ENCODE peak calls at places on chromosomes 3 and 15, in six cellular contexts. W, I, J, S, P and X are unnamed samples.

GRCh38 chr3:94520364-94520763 is 457.5 kb downstream of the NSUN3 start:
- DNase-seq in I (no peak), J (no peak), S (no peak), W (no peak), P (no peak), X (no peak)

GRCh38 chr3:16606398-16606797 is 1.2 kb upstream of the DAZL start:
- DNase-seq in W (no peak), P (no peak), J (peak), S (no peak), I (peak), X (peak)

GRCh38 chr15:57654136-57654845 is 52.2 kb upstream of the POLR2M start:
- DNase-seq in S (no peak), J (no peak), I (peak), W (peak), P (no peak), X (peak)

GRCh38 chr3:109396811-109397210 is 59.5 kb upstream of the DPPA4 start:
- DNase-seq in W (no peak), P (no peak), S (no peak), I (no peak), J (no peak), X (no peak)

GRCh38 chr15:75112848-75113492 is 88.7 kb upstream of the C15orf39 start:
- DNase-seq in J (no peak), S (no peak), I (no peak), P (no peak), W (no peak), X (no peak)

GRCh38 chr3:23383875-23384274 is 180.7 kb downstream of the UBE2E2 start:
- DNase-seq in J (no peak), I (no peak), W (no peak), S (no peak), P (no peak), X (no peak)

GRCh38 chr3:171676600-171677175 is 133.6 kb downstream of the PLD1 start:
- DNase-seq in P (no peak), S (no peak), I (no peak), J (no peak), W (no peak), X (no peak)

GRCh38 chr3:7504886-7505775 is 644.2 kb downstream of the GRM7 start:
- DNase-seq in W (peak), P (no peak), S (no peak), J (peak), I (peak), X (peak)

GRCh38 chr3:6771171-6771570 is 89.7 kb upstream of the GRM7 start:
- DNase-seq in S (no peak), I (no peak), J (no peak), P (no peak), W (no peak), X (no peak)

GRCh38 chr15:31434418-31435255 is 108.0 kb downstream of the KLF13 start:
- DNase-seq in S (no peak), P (peak), W (peak), I (peak), J (peak), X (peak)

GRCh38 chr3:14328422-14328821 is 74.0 kb upstream of the SLC6A6 start:
- DNase-seq in I (peak), S (no peak), P (no peak), J (no peak), W (no peak), X (no peak)

GRCh38 chr3:130820976-130821375 is 72.9 kb upstream of the ATP2C1 start:
- DNase-seq in S (no peak), P (peak), J (peak), I (peak), W (peak), X (peak)

GRCh38 chr3:195897853-195898415 is 10.4 kb downstream of the TNK2 start:
- DNase-seq in W (no peak), I (peak), J (no peak), S (no peak), P (no peak), X (no peak)

GRCh38 chr3:43995078-43995928 is 246.4 kb upstream of the TOPAZ1 start:
- DNase-seq in W (no peak), I (peak), S (no peak), J (peak), P (no peak), X (no peak)

GRCh38 chr3:133962879-133963278 is 66.8 kb downstream of the SLCO2A1 start:
- DNase-seq in P (peak), I (peak), W (peak), S (no peak), J (peak), X (peak)

GRCh38 chr3:53269888-53270880 is 14.4 kb upstream of the TKT start:
- DNase-seq in P (peak), S (peak), W (peak), J (peak), I (peak), X (peak)

GRCh38 chr15:66714543-66714981 is 12.5 kb downstream of the SMAD6 start:
- DNase-seq in I (peak), P (no peak), J (no peak), S (no peak), W (peak), X (peak)

GRCh38 chr15:87907676-87908446 is 348.7 kb downstream of the NTRK3 start:
- DNase-seq in W (no peak), I (no peak), S (no peak), P (no peak), J (no peak), X (no peak)

GRCh38 chr3:3031358-3031757 is 78.8 kb downstream of the IL5RA start:
- DNase-seq in I (no peak), S (no peak), W (peak), P (no peak), J (no peak), X (no peak)

GRCh38 chr3:32612551-32612950 is 41.9 kb upstream of the DYNC1LI1 start:
- DNase-seq in S (no peak), J (no peak), P (no peak), I (no peak), W (no peak), X (no peak)

GRCh38 chr3:89061257-89061656 is 46.2 kb upstream of the EPHA3 start:
- DNase-seq in S (no peak), P (no peak), I (no peak), W (no peak), J (no peak), X (no peak)

GRCh38 chr3:142129516-142130171 is 19.7 kb downstream of the TFDP2 start:
- DNase-seq in J (no peak), P (no peak), W (no peak), I (no peak), S (no peak), X (no peak)
- TF ChIP-seq CTCF in J (peak), P (no peak), W (peak), I (no peak), S (peak), X (peak)

GRCh38 chr15:54277834-54278233 is 299.6 kb downstream of the UNC13C start:
- DNase-seq in J (no peak), I (no peak), W (no peak), P (no peak), S (no peak), X (no peak)

GRCh38 chr15:54273928-54274327 is 295.7 kb downstream of the UNC13C start:
- DNase-seq in S (no peak), J (no peak), W (peak), P (no peak), I (no peak), X (no peak)
- TF ChIP-seq CTCF in S (peak), J (no peak), W (no peak), P (no peak), I (no peak), X (no peak)

GRCh38 chr15:100537326-100537725 is 8.6 kb upstream of the CERS3 start:
- DNase-seq in I (no peak), P (no peak), W (no peak), J (no peak), S (no peak), X (no peak)
- TF ChIP-seq CTCF in I (no peak), P (no peak), W (no peak), J (no peak), S (no peak), X (no peak)

GRCh38 chr3:50246517-50246954 is 10.5 kb downstream of the GNAI2 start:
- DNase-seq in S (no peak), J (peak), I (peak), W (peak), P (peak), X (peak)
- TF ChIP-seq CTCF in S (no peak), J (no peak), I (no peak), W (no peak), P (no peak), X (peak)

GRCh38 chr3:46673151-46674030 is 20.1 kb downstream of the ALS2CL start:
- DNase-seq in J (no peak), P (no peak), W (no peak), S (no peak), I (no peak), X (no peak)

GRCh38 chr3:46672349-46672695 is 21.2 kb downstream of the ALS2CL start:
- DNase-seq in S (no peak), I (no peak), W (no peak), P (no peak), J (no peak), X (no peak)

GRCh38 chr3:46675426-46675825 is 18.1 kb downstream of the ALS2CL start:
- DNase-seq in I (no peak), P (no peak), S (no peak), W (no peak), J (no peak), X (no peak)

GRCh38 chr3:46675843-46676567 is 17.5 kb downstream of the ALS2CL start:
- DNase-seq in S (no peak), W (no peak), I (no peak), J (no peak), P (no peak), X (peak)

DNA sequence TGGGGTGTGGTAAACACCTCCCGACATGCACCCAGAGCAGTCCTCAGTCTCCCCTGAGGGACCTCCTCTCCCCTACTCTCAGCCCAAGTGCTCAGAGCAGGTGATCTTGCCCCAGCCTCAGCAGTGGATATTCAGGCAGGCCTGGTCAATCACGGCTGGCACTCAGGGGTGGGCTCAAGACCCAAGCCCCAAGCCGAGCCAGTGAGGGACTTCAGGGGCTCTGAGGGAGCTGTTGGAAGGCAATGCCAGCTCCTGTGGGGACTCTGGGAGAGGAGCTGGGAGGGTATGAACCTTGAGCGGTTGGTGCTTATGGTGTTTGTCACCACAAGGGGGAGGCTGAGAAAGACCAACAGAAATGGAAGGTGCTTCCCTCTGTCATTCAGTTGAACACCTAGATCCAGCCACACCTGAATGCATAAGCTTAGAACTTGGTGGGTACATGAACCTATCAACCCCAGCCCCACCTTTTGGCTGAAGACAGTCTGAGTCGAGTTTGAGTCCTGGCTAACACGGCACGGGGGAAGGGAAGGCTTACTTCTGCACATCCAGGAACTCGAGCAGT is 19.4 kb downstream of the ALS2CL start:
- DNase-seq in S (no peak), P (no peak), W (no peak), J (no peak), I (no peak), X (no peak)
- TF ChIP-seq CTCF in S (peak), P (peak), W (peak), J (peak), I (peak), X (peak)

GRCh38 chr3:61919371-61919770 is 358.0 kb downstream of the PTPRG start:
- DNase-seq in I (no peak), J (no peak), W (no peak), S (no peak), P (no peak), X (no peak)
- TF ChIP-seq CTCF in I (no peak), J (no peak), W (no peak), S (no peak), P (peak), X (peak)

DNA sequence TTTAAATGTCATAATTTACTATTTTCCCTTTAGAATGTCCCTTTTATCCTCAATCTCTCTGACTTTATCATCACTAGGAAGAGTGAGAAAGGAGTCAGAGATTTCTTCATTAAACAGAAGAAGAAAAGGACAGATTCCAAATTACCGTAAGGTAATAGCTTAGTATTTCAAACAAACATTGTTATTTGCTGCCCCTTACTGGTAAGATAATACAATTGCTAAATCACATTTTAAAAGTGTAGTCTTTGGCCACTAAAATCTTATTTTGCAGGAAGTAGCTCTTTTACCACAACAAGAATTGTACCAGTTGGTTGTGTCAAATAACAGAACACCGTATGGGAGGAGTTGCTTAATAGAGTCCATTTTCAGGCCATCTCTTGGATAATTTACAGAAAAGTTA is 53.7 kb downstream of the CGGBP1 start:
- DNase-seq in S (no peak), J (peak), P (peak), I (peak), W (peak), X (peak)
- TF ChIP-seq CTCF in S (peak), J (no peak), P (no peak), I (peak), W (peak), X (peak)

GRCh38 chr3:58560771-58561311 is 16.4 kb downstream of the FAM107A start:
- DNase-seq in J (peak), W (peak), S (peak), I (peak), P (peak), X (peak)
- TF ChIP-seq CTCF in J (peak), W (peak), S (peak), I (peak), P (peak), X (peak)

DNA sequence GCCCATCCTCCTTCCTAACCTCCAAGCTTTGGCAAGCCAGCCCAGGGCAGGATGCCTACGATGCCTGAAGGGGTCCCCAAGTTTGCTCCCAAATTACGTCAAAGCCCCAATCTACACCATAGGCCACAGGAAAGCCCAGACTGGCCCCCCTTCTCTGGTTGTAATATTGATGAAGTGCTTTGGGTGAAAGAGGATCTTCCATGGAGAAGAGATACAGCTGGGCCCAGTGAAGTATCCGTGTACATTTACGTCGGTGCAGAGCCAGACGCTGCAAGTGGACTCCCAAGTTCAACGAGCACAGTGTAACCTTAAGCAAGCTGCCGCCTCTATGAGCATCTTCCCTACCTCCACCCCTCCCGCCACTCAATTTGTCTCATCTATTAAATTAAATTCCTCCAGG is 100.1 kb upstream of the TPM1 start:
- DNase-seq in I (no peak), W (no peak), J (no peak), P (no peak), S (no peak), X (no peak)
- TF ChIP-seq CTCF in I (no peak), W (no peak), J (no peak), P (no peak), S (no peak), X (no peak)